ENCODE peak calls at places on chromosomes 12 and 14, in ten cellular contexts. Y is activated CD8-positive, alpha-beta T cell treated with anti-CD3 and anti-CD28 coated beads, Interleukin-2, amount 10 ng/mL, durations not matched to agents 7 days and 5 days; C is hepatic stellate cell; V is AG04450; G is activated naive CD4-positive, alpha-beta T cell; H is fibroblast of villous mesenchyme; Z is stimulated activated effector memory CD8-positive, alpha-beta T cell treated with anti-CD3 and anti-CD28 coated beads, Interleukin-12 subunit alpha, Interleukin-12 subunit beta, amount 100 ng/mL, for 72 hours; Q is NCI-H345; U is Daoy; J is SHP77. T is an unnamed sample.

GRCh38 chr12:63179224-63179623 is 28.2 kb upstream of the AVPR1A start:
- DNase-seq in Y (no peak), C (no peak), V (no peak), G (no peak), H (no peak), Z (no peak), Q (no peak), U (no peak), J (no peak), T (no peak)

GRCh38 chr14:28515571-28515970 is 251.0 kb upstream of the FOXG1 start:
- DNase-seq in Y (no peak), C (no peak), V (no peak), G (no peak), H (peak; percentile 5), Z (no peak), Q (no peak), U (peak; percentile 54), J (no peak), T (no peak)

GRCh38 chr14:28300356-28300755 is 466.2 kb upstream of the FOXG1 start:
- DNase-seq in Y (no peak), C (no peak), V (no peak), G (no peak), H (no peak), Z (no peak), Q (no peak), U (no peak), J (no peak), T (no peak)

GRCh38 chr14:105421723-105422615 is 2.3 kb downstream of the MTA1 start:
- DNase-seq in Y (no peak), C (no peak), V (no peak), G (no peak), H (no peak), Z (no peak), Q (no peak), U (no peak), J (no peak), T (no peak)

GRCh38 chr14:102507891-102508312 is 1.7 kb downstream of the ANKRD9 start:
- DNase-seq in Y (no peak), C (no peak), V (no peak), G (no peak), H (no peak), Z (no peak), Q (no peak), U (no peak), J (no peak), T (no peak)

GRCh38 chr12:3515506-3515905 is 24.5 kb downstream of the PRMT8 start:
- DNase-seq in Y (no peak), C (no peak), V (no peak), G (no peak), H (no peak), Z (no peak), Q (no peak), U (no peak), J (no peak), T (no peak)

GRCh38 chr14:90388982-90389381 is 7.8 kb upstream of the CALM1 start:
- DNase-seq in Y (no peak), C (no peak), V (no peak), G (no peak), H (no peak), Z (no peak), Q (no peak), U (no peak), J (no peak), T (no peak)

GRCh38 chr14:23141706-23142467 is 22.8 kb upstream of the CEBPE start:
- DNase-seq in Y (no peak), C (peak; percentile 31), V (no peak), G (no peak), H (peak; percentile 46), Z (no peak), Q (peak; percentile 8), U (peak; percentile 67), J (no peak), T (peak; percentile 83)

GRCh38 chr12:119621878-119622277 is 28.3 kb downstream of the TMEM233 start:
- DNase-seq in Y (no peak), C (no peak), V (no peak), G (no peak), H (no peak), Z (no peak), Q (no peak), U (peak; percentile 37), J (no peak), T (no peak)

GRCh38 chr14:23537351-23538048 is 14.1 kb downstream of the ZFHX2 start:
- DNase-seq in Y (no peak), C (no peak), V (no peak), G (no peak), H (no peak), Z (no peak), Q (no peak), U (peak; percentile 60), J (peak; percentile 87), T (no peak)

GRCh38 chr12:51926064-51926632 is 18.8 kb downstream of the ACVRL1 start:
- DNase-seq in Y (no peak), C (no peak), V (no peak), G (no peak), H (peak; percentile 64), Z (no peak), Q (no peak), U (no peak), J (no peak), T (no peak)

GRCh38 chr12:52223411-52224039 is 9.5 kb upstream of the KRT7 start:
- DNase-seq in Y (no peak), C (no peak), V (no peak), G (no peak), H (no peak), Z (no peak), Q (no peak), U (peak; percentile 27), J (no peak), T (no peak)

GRCh38 chr12:2582631-2583616 is 211.8 kb upstream of the FKBP4 start:
- DNase-seq in Y (peak; percentile 68), C (peak; percentile 77), V (no peak), G (peak; percentile 17), H (peak; percentile 49), Z (peak; percentile 78), Q (no peak), U (peak; percentile 80), J (peak; percentile 31), T (peak; percentile 93)

GRCh38 chr12:46386360-46386867 is 13.8 kb upstream of the SLC38A2 start:
- DNase-seq in Y (no peak), C (no peak), V (peak; percentile 90), G (no peak), H (peak; percentile 95), Z (no peak), Q (no peak), U (peak; percentile 83), J (no peak), T (peak; percentile 34)

GRCh38 chr14:22561661-22562579 is 27.1 kb downstream of the DAD1 start:
- DNase-seq in Y (peak; percentile 88), C (no peak), V (no peak), G (peak; percentile 48), H (no peak), Z (peak; percentile 80), Q (no peak), U (no peak), J (no peak), T (no peak)

GRCh38 chr12:121009744-121010143 is 6.5 kb downstream of the C12orf43 start:
- DNase-seq in Y (no peak), C (peak; percentile 41), V (no peak), G (no peak), H (peak; percentile 50), Z (no peak), Q (no peak), U (peak; percentile 32), J (no peak), T (no peak)

GRCh38 chr12:66491812-66492361 is 187.0 kb downstream of the GRIP1 start:
- DNase-seq in Y (no peak), C (no peak), V (no peak), G (no peak), H (no peak), Z (no peak), Q (no peak), U (no peak), J (no peak), T (no peak)

GRCh38 chr14:99183311-99183710 is 88.7 kb downstream of the BCL11B start:
- DNase-seq in Y (no peak), C (no peak), V (no peak), G (no peak), H (no peak), Z (no peak), Q (no peak), U (no peak), J (no peak), T (no peak)

GRCh38 chr14:51044961-51045360 is 49.9 kb downstream of the TRIM9 start:
- DNase-seq in Y (no peak), C (no peak), V (no peak), G (no peak), H (no peak), Z (no peak), Q (no peak), U (no peak), J (no peak), T (no peak)

GRCh38 chr12:16323010-16323409 is 24.4 kb upstream of the MGST1 start:
- DNase-seq in Y (no peak), C (no peak), V (no peak), G (no peak), H (no peak), Z (no peak), Q (peak; percentile 42), U (peak; percentile 27), J (no peak), T (peak; percentile 60)

GRCh38 chr14:81122326-81122725 is 98.4 kb downstream of the GTF2A1 start:
- DNase-seq in Y (no peak), C (no peak), V (no peak), G (no peak), H (no peak), Z (no peak), Q (no peak), U (no peak), J (no peak), T (no peak)

GRCh38 chr12:12022306-12022931 is 48.3 kb upstream of the BCL2L14 start:
- DNase-seq in Y (no peak), C (no peak), V (no peak), G (no peak), H (no peak), Z (peak; percentile 44), Q (no peak), U (no peak), J (no peak), T (no peak)

GRCh38 chr14:63573579-63573978 is 30.4 kb upstream of the PPP2R5E start:
- DNase-seq in Y (no peak), C (no peak), V (no peak), G (no peak), H (peak; percentile 20), Z (no peak), Q (no peak), U (peak; percentile 36), J (no peak), T (no peak)

GRCh38 chr14:64663174-64663573 is 41.0 kb upstream of the PLEKHG3 start:
- DNase-seq in Y (no peak), C (no peak), V (no peak), G (no peak), H (no peak), Z (no peak), Q (no peak), U (no peak), J (no peak), T (no peak)

GRCh38 chr14:96747608-96748007 is 49.6 kb upstream of the VRK1 start:
- DNase-seq in Y (no peak), C (no peak), V (no peak), G (no peak), H (no peak), Z (no peak), Q (no peak), U (no peak), J (no peak), T (no peak)

GRCh38 chr12:78721906-78722305 is 142.7 kb upstream of the SYT1 start:
- DNase-seq in Y (no peak), C (no peak), V (no peak), G (no peak), H (no peak), Z (no peak), Q (no peak), U (no peak), J (no peak), T (no peak)

GRCh38 chr12:113242560-113242959 is 21.3 kb downstream of the TPCN1 start:
- DNase-seq in Y (no peak), C (no peak), V (no peak), G (no peak), H (no peak), Z (no peak), Q (no peak), U (no peak), J (no peak), T (no peak)

GRCh38 chr14:54325766-54326165 is 71.0 kb upstream of the CDKN3 start:
- DNase-seq in Y (no peak), C (no peak), V (no peak), G (no peak), H (no peak), Z (no peak), Q (no peak), U (no peak), J (no peak), T (no peak)